ENCODE peak calls at places on chromosomes 13 and 19, in five cellular contexts. C, G, K, Q and H are unnamed samples.

GRCh38 chr13:100175078-100175802 is 86.3 kb downstream of the PCCA start:
- DNase-seq in C (no peak), G (no peak), K (peak; percentile 21), Q (no peak), H (no peak)

GRCh38 chr19:42105358-42105757 is 26.9 kb downstream of the POU2F2 start:
- DNase-seq in C (no peak), G (no peak), K (no peak), Q (no peak), H (no peak)

GRCh38 chr13:43113603-43114002 is 90.2 kb downstream of the DNAJC15 start:
- DNase-seq in C (no peak), G (no peak), K (no peak), Q (no peak), H (peak; percentile 23)

GRCh38 chr13:86020350-86021002 is 221.3 kb upstream of the SLITRK6 start:
- DNase-seq in C (peak; percentile 87), G (peak; percentile 68), K (no peak), Q (peak; percentile 98), H (no peak)

GRCh38 chr19:34676697-34677385 is at the start of gene SCGB2B2:
- DNase-seq in C (no peak), G (no peak), K (no peak), Q (no peak), H (no peak)

GRCh38 chr19:54415208-54415900 is at the start of gene TTYH1:
- DNase-seq in C (no peak), G (no peak), K (peak; percentile 78), Q (no peak), H (no peak)

GRCh38 chr19:37948362-37948761 is 41.4 kb downstream of the SIPA1L3 start:
- DNase-seq in C (no peak), G (no peak), K (no peak), Q (no peak), H (no peak)

GRCh38 chr13:32264407-32264806 is 50.8 kb downstream of the ZAR1L start:
- DNase-seq in C (peak; percentile 87), G (peak; percentile 83), K (no peak), Q (no peak), H (no peak)

GRCh38 chr13:97279913-97280312 is 57.8 kb downstream of the MBNL2 start:
- DNase-seq in C (peak; percentile 45), G (peak; percentile 47), K (no peak), Q (peak; percentile 78), H (no peak)

GRCh38 chr13:24274452-24274971 is 34.9 kb upstream of the C1QTNF9 start:
- DNase-seq in C (peak; percentile 52), G (peak; percentile 43), K (no peak), Q (no peak), H (no peak)

GRCh38 chr13:99617474-99618255 is 116.4 kb downstream of the TM9SF2 start:
- DNase-seq in C (peak; percentile 65), G (peak; percentile 70), K (peak; percentile 83), Q (peak; percentile 49), H (no peak)

GRCh38 chr13:28716511-28716910 is 2.3 kb downstream of the SLC46A3 start:
- DNase-seq in C (peak; percentile 97), G (peak; percentile 88), K (no peak), Q (no peak), H (no peak)

GRCh38 chr13:21435710-21436151 is 23.4 kb downstream of the ZDHHC20 start:
- DNase-seq in C (peak; percentile 84), G (peak; percentile 79), K (no peak), Q (no peak), H (peak; percentile 31)

GRCh38 chr19:13781547-13781946 is 7.3 kb downstream of the C19orf53 start:
- DNase-seq in C (peak; percentile 90), G (peak; percentile 94), K (peak; percentile 90), Q (peak; percentile 45), H (no peak)

GRCh38 chr19:41339936-41340335 is 13.8 kb downstream of the TGFB1 start:
- DNase-seq in C (peak; percentile 56), G (peak; percentile 52), K (no peak), Q (no peak), H (no peak)

GRCh38 chr13:114064516-114065140 is 67.8 kb downstream of the RASA3 start:
- DNase-seq in C (peak; percentile 45), G (peak; percentile 60), K (peak; percentile 90), Q (no peak), H (no peak)

GRCh38 chr19:35220315-35220921 is 8.1 kb downstream of the FAM187B start:
- DNase-seq in C (peak; percentile 21), G (peak; percentile 53), K (no peak), Q (no peak), H (no peak)

GRCh38 chr13:106133025-106133424 is 402.4 kb downstream of the EFNB2 start:
- DNase-seq in C (peak; percentile 80), G (peak; percentile 79), K (no peak), Q (no peak), H (peak; percentile 92)

GRCh38 chr13:73466561-73466960 is 407.8 kb downstream of the KLF5 start:
- DNase-seq in C (no peak), G (no peak), K (no peak), Q (no peak), H (no peak)

GRCh38 chr13:107271226-107271625 is 703.3 kb upstream of the ARGLU1 start:
- DNase-seq in C (peak; percentile 72), G (peak; percentile 79), K (peak; percentile 76), Q (peak; percentile 52), H (no peak)

GRCh38 chr19:50465986-50466771 is 10.1 kb upstream of the EMC10 start:
- DNase-seq in C (no peak), G (no peak), K (peak; percentile 82), Q (no peak), H (no peak)

DNA sequence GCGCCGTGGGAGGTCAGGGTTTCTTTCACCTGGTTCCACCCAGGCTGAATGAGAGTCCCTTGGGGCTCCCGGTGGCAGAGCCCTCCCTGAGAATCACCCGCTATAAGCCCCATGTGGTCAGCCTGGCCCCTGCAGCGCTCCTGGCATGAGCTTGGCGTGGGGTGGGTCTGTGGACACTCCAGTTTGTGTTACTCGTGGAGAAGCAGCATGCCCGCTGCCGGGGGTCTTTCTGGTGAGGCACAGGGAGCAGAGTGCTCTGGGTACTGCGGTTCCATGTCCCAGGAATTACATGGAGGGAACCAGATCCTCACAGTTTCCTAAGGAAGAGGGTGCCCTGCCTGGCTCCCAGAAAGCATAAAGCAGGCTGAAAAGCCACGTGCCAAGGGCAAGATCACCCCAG is 62.2 kb downstream of the SMARCA4 start:
- DNase-seq in C (no peak), G (no peak), K (no peak), Q (no peak), H (no peak)
- H3K4me3 ChIP-seq in C (no peak overlapping the region), G (no peak overlapping the region), K (no peak overlapping the region), Q (no peak overlapping the region), H (no peak overlapping the region)

GRCh38 chr13:95643814-95644598 is 500 bp downstream of the DZIP1 start:
- DNase-seq in C (peak; percentile 42), G (peak; percentile 43), K (peak; percentile 77), Q (no peak), H (no peak)

GRCh38 chr13:95641961-95642621 is 2.4 kb downstream of the DZIP1 start:
- DNase-seq in C (peak; percentile 50), G (peak; percentile 73), K (peak; percentile 80), Q (no peak), H (no peak)

GRCh38 chr13:95644611-95645052 is at the start of gene DZIP1:
- DNase-seq in C (peak; percentile 88), G (peak; percentile 91), K (peak; percentile 94), Q (peak; percentile 61), H (no peak)

GRCh38 chr13:95643009-95643408 is 1.5 kb downstream of the DZIP1 start:
- DNase-seq in C (no peak), G (no peak), K (peak; percentile 40), Q (no peak), H (no peak)

DNA sequence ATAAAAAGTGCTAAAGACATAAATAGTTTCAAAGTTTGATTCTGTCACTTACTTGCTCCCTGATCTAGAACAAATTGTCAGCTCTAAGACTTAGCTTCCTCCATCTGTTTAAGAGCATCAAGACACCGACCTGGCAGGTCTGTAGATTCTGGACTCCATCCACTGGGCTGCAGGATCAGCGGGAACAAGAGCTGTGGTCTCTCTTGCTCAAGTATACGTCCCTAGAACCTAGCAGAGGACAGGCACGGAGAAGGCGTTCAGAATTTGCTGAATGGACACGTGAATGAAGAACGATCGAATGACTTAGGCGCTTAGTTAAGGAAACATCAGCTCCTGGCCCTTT is 1.1 kb downstream of the DZIP1 start:
- DNase-seq in C (peak; percentile 51), G (peak; percentile 49), K (peak; percentile 53), Q (no peak), H (no peak)
- TF ChIP-seq CTCF in C (no peak), G (no peak), K (no peak), Q (no peak), H (no peak)

GRCh38 chr13:46129955-46130354 is 25.1 kb upstream of the CPB2 start:
- DNase-seq in C (no peak), G (no peak), K (no peak), Q (no peak), H (no peak)
- H3K4me3 ChIP-seq in C (no peak overlapping the region), G (no peak overlapping the region), K (no peak overlapping the region), Q (no peak overlapping the region), H (no peak overlapping the region)

DNA sequence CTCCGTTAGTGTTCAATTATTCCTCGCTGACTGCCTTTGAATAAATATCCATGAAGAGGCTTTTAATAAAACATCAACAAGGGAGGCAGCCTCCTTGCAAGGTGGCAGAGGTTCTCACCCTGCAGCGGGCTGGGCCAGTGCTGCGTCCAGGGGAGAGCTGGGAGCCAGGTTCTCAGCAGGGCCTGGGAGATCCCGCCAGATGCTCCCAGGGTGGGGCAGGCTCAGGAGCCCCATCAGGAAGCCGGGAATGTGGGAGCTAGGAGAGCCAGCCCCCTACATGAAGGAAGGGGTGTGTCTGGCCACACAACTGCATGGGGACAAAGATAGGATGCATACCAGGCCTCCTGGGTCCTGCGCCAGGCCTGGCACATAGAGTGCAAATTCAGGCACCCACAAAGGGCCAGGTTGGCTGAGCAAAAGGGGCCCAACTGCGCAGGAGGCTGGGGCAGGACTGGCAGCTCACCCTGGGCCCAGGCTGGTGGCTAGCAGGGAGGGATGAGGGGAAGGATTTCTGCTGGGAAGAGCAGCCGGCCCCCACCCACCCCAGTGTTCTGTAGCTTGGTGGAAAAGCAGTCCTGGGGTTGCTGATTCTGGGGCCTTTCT is 22.8 kb downstream of the VSTM2B start:
- DNase-seq in C (no peak), G (no peak), K (no peak), Q (no peak), H (no peak)
- TF ChIP-seq CTCF in C (no peak), G (no peak), K (no peak), Q (no peak), H (no peak)

GRCh38 chr19:45477713-45478453 is 10.1 kb downstream of the FOSB start:
- DNase-seq in C (no peak), G (no peak), K (peak; percentile 64), Q (no peak), H (no peak)
- H3K4me3 ChIP-seq in C (peak overlapping the region; percentile 67), G (peak overlapping the region; percentile 53), K (peak overlapping the region; percentile 67), Q (peak overlapping the region; percentile 43), H (peak overlapping the region; percentile 63)